ENCODE peak calls at places on chromosomes 11 and 22, in four cellular contexts. P, C, T and F are unnamed samples.

GRCh38 chr11:95016133-95016532 is 8.9 kb upstream of the KDM4E start:
- DNase-seq in P (no peak), C (no peak), T (no peak), F (no peak)

GRCh38 chr11:93485983-93486382 is 57.2 kb downstream of the SMCO4 start:
- DNase-seq in P (no peak), C (no peak), T (no peak), F (no peak)

GRCh38 chr11:1968454-1968995 is 21.4 kb downstream of the MRPL23 start:
- DNase-seq in P (no peak), C (no peak), T (no peak), F (peak; percentile 8)

GRCh38 chr22:36580846-36581245 is 51.9 kb upstream of the EIF3D start:
- DNase-seq in P (no peak), C (no peak), T (no peak), F (no peak)

GRCh38 chr11:85263328-85263727 is 363.8 kb downstream of the DLG2 start:
- DNase-seq in P (no peak), C (no peak), T (no peak), F (no peak)

GRCh38 chr11:47099213-47099917 is 77.3 kb downstream of the ARFGAP2 start:
- DNase-seq in P (no peak), C (no peak), T (peak; percentile 76), F (no peak)

GRCh38 chr11:45900916-45901617 is 6.0 kb downstream of the FREY1 start:
- DNase-seq in P (no peak), C (no peak), T (no peak), F (no peak)

GRCh38 chr11:11186249-11186648 is 166.8 kb downstream of the CSNK2A3 start:
- DNase-seq in P (no peak), C (no peak), T (no peak), F (no peak)

GRCh38 chr11:692824-693414 is 2.1 kb downstream of the DEAF1 start:
- DNase-seq in P (no peak), C (no peak), T (no peak), F (no peak)

GRCh38 chr22:27853404-27853803 is 51.8 kb upstream of the MN1 start:
- DNase-seq in P (no peak), C (no peak), T (no peak), F (no peak)

GRCh38 chr11:4881860-4882500 is at the start of gene OR51T1:
- DNase-seq in P (no peak), C (peak; percentile 32), T (no peak), F (no peak)

GRCh38 chr11:91136631-91137030 is 913.8 kb upstream of the CHORDC1 start:
- DNase-seq in P (no peak), C (no peak), T (no peak), F (no peak)

GRCh38 chr22:23282986-23283385 is 102.7 kb downstream of the BCR start:
- DNase-seq in P (no peak), C (peak; percentile 62), T (no peak), F (no peak)

GRCh38 chr11:120141144-120142071 is 3.5 kb upstream of the TRIM29 start:
- DNase-seq in P (no peak), C (no peak), T (no peak), F (no peak)

GRCh38 chr11:63920126-63920869 is 3.3 kb upstream of the RCOR2 start:
- DNase-seq in P (no peak), C (no peak), T (peak; percentile 60), F (peak; percentile 83)

GRCh38 chr22:22951035-22951434 is 63.4 kb downstream of the IGLL5 start:
- DNase-seq in P (no peak), C (no peak), T (no peak), F (no peak)

GRCh38 chr11:115964091-115964490 is 459.9 kb upstream of the CADM1 start:
- DNase-seq in P (no peak), C (no peak), T (peak; percentile 60), F (no peak)

GRCh38 chr11:126917531-126918204 is 82.9 kb downstream of the KIRREL3 start:
- DNase-seq in P (peak; percentile 89), C (no peak), T (no peak), F (no peak)

GRCh38 chr22:47172771-47173534 is 410.5 kb downstream of the TBC1D22A start:
- DNase-seq in P (no peak), C (no peak), T (no peak), F (peak; percentile 5)

GRCh38 chr11:68314203-68314885 is 2.0 kb downstream of the LRP5 start:
- DNase-seq in P (peak; percentile 52), C (peak; percentile 51), T (no peak), F (no peak)

GRCh38 chr11:93393386-93393785 is 62.8 kb downstream of the DEUP1 start:
- DNase-seq in P (no peak), C (no peak), T (no peak), F (no peak)

GRCh38 chr11:86041975-86042378 is 26.9 kb downstream of the PICALM start:
- DNase-seq in P (peak; percentile 85), C (peak; percentile 72), T (peak; percentile 77), F (peak; percentile 63)

GRCh38 chr11:36151933-36152580 is 137.2 kb downstream of the COMMD9 start:
- DNase-seq in P (no peak), C (no peak), T (no peak), F (no peak)

GRCh38 chr11:61799665-61800284 is 7.1 kb downstream of the FEN1 start:
- DNase-seq in P (no peak), C (no peak), T (no peak), F (no peak)

GRCh38 chr11:129804012-129804411 is 11.6 kb upstream of the TMEM45B start:
- DNase-seq in P (no peak), C (no peak), T (no peak), F (no peak)

GRCh38 chr11:13487661-13488030 is 8.2 kb downstream of the PTH start:
- DNase-seq in P (peak; percentile 67), C (peak; percentile 14), T (peak; percentile 77), F (peak; percentile 28)
- TF ChIP-seq NR3C1 in P (no peak), C (no peak), T (no peak), F (no peak)

DNA sequence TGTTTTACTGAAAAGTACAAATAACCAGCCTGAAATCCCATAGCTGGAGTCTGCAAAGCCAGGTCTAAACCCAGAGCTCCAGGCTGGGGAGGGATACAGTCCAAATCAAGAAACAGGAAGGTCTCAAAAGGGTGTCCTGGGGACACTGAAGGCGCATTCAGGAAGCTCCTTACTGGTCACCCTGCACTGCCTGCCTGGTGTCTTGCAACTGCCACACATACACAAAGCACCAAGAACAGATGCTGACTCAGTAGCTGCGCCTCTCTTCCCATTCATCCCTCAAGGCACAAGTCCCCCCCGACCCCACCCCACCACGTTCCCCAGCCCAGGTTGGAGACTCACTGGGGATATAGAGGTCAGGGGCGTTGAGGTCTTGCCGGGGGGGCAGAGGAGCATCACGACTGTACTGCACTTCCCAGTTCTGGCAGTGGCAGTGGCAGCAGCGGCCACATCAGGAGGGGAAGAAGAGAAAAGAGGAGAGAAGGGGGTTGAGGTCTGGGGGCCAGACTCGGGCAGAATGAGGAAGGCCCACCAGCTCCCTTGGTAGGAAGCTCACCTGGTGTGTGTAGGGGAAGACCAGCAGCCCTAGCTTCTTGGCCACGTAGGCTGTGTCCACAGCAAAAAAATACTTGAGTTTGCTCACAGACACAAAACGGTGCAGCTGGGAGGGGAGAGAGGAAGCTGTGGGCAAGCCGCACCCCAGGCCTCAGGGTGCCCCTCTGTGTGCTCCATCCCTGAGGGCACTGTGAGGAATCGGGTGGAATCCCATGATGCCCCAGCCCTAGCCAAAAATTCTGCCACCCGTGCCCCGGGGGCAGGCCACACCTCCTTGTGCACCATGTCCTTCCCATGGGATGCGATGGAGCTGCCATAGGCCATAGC is 1.4 kb downstream of the YIF1A start:
- DNase-seq in P (no peak), C (no peak), T (no peak), F (no peak)
- TF ChIP-seq NR3C1 in P (no peak), C (no peak), T (no peak), F (no peak)

DNA sequence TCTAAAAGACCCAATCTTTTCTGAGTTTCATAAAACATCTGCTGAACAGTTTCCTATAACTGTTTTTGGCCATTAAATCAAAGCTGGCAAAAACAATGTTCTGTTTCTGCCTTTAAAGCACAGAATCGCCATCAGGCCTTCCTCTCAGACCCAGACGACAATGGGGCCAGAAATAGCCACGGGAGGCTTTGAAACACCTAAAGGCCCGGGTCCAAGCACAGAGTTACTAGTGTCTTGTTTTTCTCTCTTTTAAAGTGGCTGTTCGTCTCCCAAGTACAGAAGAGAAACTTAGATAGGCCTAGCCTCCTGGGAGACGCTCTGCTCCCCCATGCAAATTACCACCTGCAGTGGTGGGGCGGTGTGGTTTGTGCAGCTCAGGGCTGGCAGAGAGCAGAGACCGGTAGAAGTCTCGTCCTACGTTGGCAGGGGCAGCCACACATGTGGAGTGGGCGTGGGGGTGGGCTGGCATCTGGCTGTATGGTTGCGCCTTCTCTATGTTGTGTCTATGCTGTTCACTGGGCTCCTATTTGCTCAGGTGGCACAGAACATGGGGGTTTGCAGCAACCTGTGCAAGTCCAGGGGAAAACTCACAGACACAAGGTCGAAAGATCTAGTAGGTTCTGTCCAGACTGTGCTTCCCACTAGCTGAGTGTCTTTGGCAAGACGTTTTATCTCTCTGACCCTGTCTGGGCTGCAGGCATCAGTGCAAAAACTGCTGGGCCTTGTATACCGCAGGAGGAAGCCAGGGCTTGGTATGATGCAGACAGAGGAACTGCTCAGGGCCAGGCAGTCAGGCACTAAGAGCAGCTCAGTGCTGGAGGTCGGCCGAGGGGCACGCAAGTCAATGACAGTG is 23.6 kb upstream of the ETS1 start:
- DNase-seq in P (no peak), C (no peak), T (no peak), F (no peak)
- TF ChIP-seq NR3C1 in P (no peak), C (no peak), T (no peak), F (no peak)

GRCh38 chr11:34379081-34379480 is 21.3 kb upstream of the ABTB2 start:
- DNase-seq in P (no peak), C (no peak), T (no peak), F (no peak)

GRCh38 chr11:34373727-34374126 is 15.9 kb upstream of the ABTB2 start:
- DNase-seq in P (no peak), C (no peak), T (no peak), F (no peak)

GRCh38 chr11:34380696-34381095 is 22.9 kb upstream of the ABTB2 start:
- DNase-seq in P (peak; percentile 65), C (no peak), T (peak; percentile 31), F (no peak)

GRCh38 chr11:34381775-34382174 is 24.0 kb upstream of the ABTB2 start:
- DNase-seq in P (no peak), C (no peak), T (no peak), F (no peak)

DNA sequence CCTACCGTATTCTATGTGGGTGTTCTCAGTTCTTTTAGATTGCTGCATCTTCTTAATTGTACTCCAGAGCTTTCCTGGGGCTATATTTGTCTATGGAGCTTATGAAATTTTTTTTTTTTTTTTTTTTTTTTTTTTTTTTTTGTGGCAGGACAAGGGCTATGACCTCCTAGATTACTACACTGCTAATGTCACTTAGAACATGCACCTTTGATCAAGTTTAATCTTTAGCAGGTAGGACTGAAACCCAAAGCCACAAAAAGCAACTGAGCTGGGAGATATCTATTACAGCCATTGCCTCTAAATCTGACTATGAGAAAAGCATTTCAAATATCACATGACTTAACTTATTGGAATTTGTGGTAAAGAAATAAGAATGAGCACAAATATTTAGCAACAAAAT is 21.7 kb upstream of the ABTB2 start:
- DNase-seq in P (no peak), C (no peak), T (no peak), F (no peak)
- TF ChIP-seq NR3C1 in P (no peak), C (no peak), T (no peak), F (no peak)